ENCODE peak calls at places on chromosomes 11 and 22, in five cellular contexts. One of them, this sample, is unnamed.

GRCh38 chr22:29512031-29512430 is 32.0 kb downstream of the NEFH start:
- DNase-seq in neuronal stem cell: no peak
- DNase-seq in astrocyte: no peak
- DNase-seq in aorta: no peak
- DNase-seq in neural progenitor cell: no peak
- DNase-seq in this sample: no peak

GRCh38 chr11:115128226-115128625 is 376.0 kb downstream of the CADM1 start:
- DNase-seq in neuronal stem cell: no peak
- DNase-seq in astrocyte: no peak
- DNase-seq in aorta: no peak
- DNase-seq in neural progenitor cell: no peak
- DNase-seq in this sample: no peak

GRCh38 chr11:97683733-97684132 is 1293.9 kb downstream of the JRKL start:
- DNase-seq in neuronal stem cell: no peak
- DNase-seq in astrocyte: no peak
- DNase-seq in aorta: no peak
- DNase-seq in neural progenitor cell: peak; percentile 23
- DNase-seq in this sample: no peak

GRCh38 chr22:31346255-31346732 is at the start of gene PATZ1:
- DNase-seq in neuronal stem cell: peak; percentile 69
- DNase-seq in astrocyte: peak; percentile 54
- DNase-seq in aorta: no peak
- DNase-seq in neural progenitor cell: no peak
- DNase-seq in this sample: peak; percentile 79

GRCh38 chr11:73189315-73189714 is 28.8 kb upstream of the P2RY2 start:
- DNase-seq in neuronal stem cell: no peak
- DNase-seq in astrocyte: no peak
- DNase-seq in aorta: no peak
- DNase-seq in neural progenitor cell: no peak
- DNase-seq in this sample: no peak

GRCh38 chr11:61815790-61816735 is 740 bp downstream of the FADS1 start:
- DNase-seq in neuronal stem cell: peak; percentile 75
- DNase-seq in astrocyte: peak; percentile 59
- DNase-seq in aorta: peak; percentile 91
- DNase-seq in neural progenitor cell: peak; percentile 84
- DNase-seq in this sample: no peak

GRCh38 chr22:25334091-25334490 is 114.7 kb downstream of the CRYBB2 start:
- DNase-seq in neuronal stem cell: peak; percentile 48
- DNase-seq in astrocyte: no peak
- DNase-seq in aorta: no peak
- DNase-seq in neural progenitor cell: peak; percentile 87
- DNase-seq in this sample: no peak

GRCh38 chr11:35061516-35062440 is 77.2 kb upstream of the CD44 start:
- DNase-seq in neuronal stem cell: no peak
- DNase-seq in astrocyte: no peak
- DNase-seq in aorta: no peak
- DNase-seq in neural progenitor cell: no peak
- DNase-seq in this sample: no peak

GRCh38 chr11:6570691-6571427 is 32.6 kb downstream of the RRP8 start:
- DNase-seq in neuronal stem cell: no peak
- DNase-seq in astrocyte: no peak
- DNase-seq in aorta: peak; percentile 69
- DNase-seq in neural progenitor cell: no peak
- DNase-seq in this sample: peak; percentile 10

GRCh38 chr22:42632096-42632495 is 8.3 kb downstream of the ATP5MGL start:
- DNase-seq in neuronal stem cell: no peak
- DNase-seq in astrocyte: no peak
- DNase-seq in aorta: no peak
- DNase-seq in neural progenitor cell: peak; percentile 52
- DNase-seq in this sample: no peak

GRCh38 chr11:133841279-133842043 is 3.9 kb downstream of the SPATA19 start:
- DNase-seq in neuronal stem cell: no peak
- DNase-seq in astrocyte: no peak
- DNase-seq in aorta: no peak
- DNase-seq in neural progenitor cell: no peak
- DNase-seq in this sample: no peak

GRCh38 chr11:83364500-83365059 is 78.4 kb upstream of the CCDC90B start:
- DNase-seq in neuronal stem cell: no peak
- DNase-seq in astrocyte: no peak
- DNase-seq in aorta: no peak
- DNase-seq in neural progenitor cell: no peak
- DNase-seq in this sample: no peak

GRCh38 chr22:50686794-50687193 is 14.2 kb downstream of the SHANK3 start:
- DNase-seq in neuronal stem cell: no peak
- DNase-seq in astrocyte: no peak
- DNase-seq in aorta: no peak
- DNase-seq in neural progenitor cell: no peak
- DNase-seq in this sample: no peak

GRCh38 chr22:48112687-48113521 is 1350.5 kb downstream of the TBC1D22A start:
- DNase-seq in neuronal stem cell: no peak
- DNase-seq in astrocyte: no peak
- DNase-seq in aorta: no peak
- DNase-seq in neural progenitor cell: no peak
- DNase-seq in this sample: no peak

GRCh38 chr11:35009191-35009940 is 92.9 kb downstream of the PDHX start:
- DNase-seq in neuronal stem cell: no peak
- DNase-seq in astrocyte: peak; percentile 82
- DNase-seq in aorta: no peak
- DNase-seq in neural progenitor cell: no peak
- DNase-seq in this sample: no peak

GRCh38 chr22:32625985-32626384 is 151.4 kb downstream of the FBXO7 start:
- DNase-seq in neuronal stem cell: no peak
- DNase-seq in astrocyte: no peak
- DNase-seq in aorta: no peak
- DNase-seq in neural progenitor cell: no peak
- DNase-seq in this sample: no peak

GRCh38 chr11:26297179-26297970 is 34.6 kb upstream of the ANO3 start:
- DNase-seq in neuronal stem cell: peak; percentile 45
- DNase-seq in astrocyte: peak; percentile 81
- DNase-seq in aorta: no peak
- DNase-seq in neural progenitor cell: peak; percentile 65
- DNase-seq in this sample: peak; percentile 27

GRCh38 chr11:36075053-36075452 is 131.2 kb downstream of the LDLRAD3 start:
- DNase-seq in neuronal stem cell: no peak
- DNase-seq in astrocyte: peak; percentile 86
- DNase-seq in aorta: no peak
- DNase-seq in neural progenitor cell: no peak
- DNase-seq in this sample: no peak

GRCh38 chr11:75191330-75191717 is 40.4 kb downstream of the SLCO2B1 start:
- DNase-seq in neuronal stem cell: peak; percentile 42
- DNase-seq in astrocyte: no peak
- DNase-seq in aorta: no peak
- DNase-seq in neural progenitor cell: peak; percentile 51
- DNase-seq in this sample: no peak

GRCh38 chr11:63951779-63952536 is 13.2 kb downstream of the NAA40 start:
- DNase-seq in neuronal stem cell: no peak
- DNase-seq in astrocyte: no peak
- DNase-seq in aorta: no peak
- DNase-seq in neural progenitor cell: no peak
- DNase-seq in this sample: no peak
- H3K27ac ChIP-seq in neuronal stem cell: no peak overlapping the region
- H3K27ac ChIP-seq in astrocyte: no peak overlapping the region
- H3K27ac ChIP-seq in aorta: no peak overlapping the region
- H3K27ac ChIP-seq in neural progenitor cell: no peak overlapping the region
- H3K27ac ChIP-seq in this sample: no peak overlapping the region

GRCh38 chr11:96016978-96017502 is 93.1 kb upstream of the MTMR2 start:
- DNase-seq in neuronal stem cell: no peak
- DNase-seq in astrocyte: no peak
- DNase-seq in aorta: no peak
- DNase-seq in neural progenitor cell: no peak
- DNase-seq in this sample: no peak
- H3K27ac ChIP-seq in neuronal stem cell: no peak overlapping the region
- H3K27ac ChIP-seq in astrocyte: no peak overlapping the region
- H3K27ac ChIP-seq in aorta: no peak overlapping the region
- H3K27ac ChIP-seq in neural progenitor cell: no peak overlapping the region
- H3K27ac ChIP-seq in this sample: no peak overlapping the region

GRCh38 chr11:1457856-1458255 is 28.7 kb downstream of the MOB2 start:
- DNase-seq in neuronal stem cell: no peak
- DNase-seq in astrocyte: no peak
- DNase-seq in aorta: no peak
- DNase-seq in neural progenitor cell: no peak
- DNase-seq in this sample: no peak

GRCh38 chr11:1459219-1459575 is 27.4 kb downstream of the MOB2 start:
- DNase-seq in neuronal stem cell: no peak
- DNase-seq in astrocyte: no peak
- DNase-seq in aorta: no peak
- DNase-seq in neural progenitor cell: no peak
- DNase-seq in this sample: no peak

GRCh38 chr11:1457326-1457680 is 29.3 kb downstream of the MOB2 start:
- DNase-seq in neuronal stem cell: no peak
- DNase-seq in astrocyte: no peak
- DNase-seq in aorta: no peak
- DNase-seq in neural progenitor cell: no peak
- DNase-seq in this sample: no peak

GRCh38 chr11:1459739-1460395 is 26.7 kb downstream of the MOB2 start:
- DNase-seq in neuronal stem cell: no peak
- DNase-seq in astrocyte: no peak
- DNase-seq in aorta: no peak
- DNase-seq in neural progenitor cell: no peak
- DNase-seq in this sample: no peak

DNA sequence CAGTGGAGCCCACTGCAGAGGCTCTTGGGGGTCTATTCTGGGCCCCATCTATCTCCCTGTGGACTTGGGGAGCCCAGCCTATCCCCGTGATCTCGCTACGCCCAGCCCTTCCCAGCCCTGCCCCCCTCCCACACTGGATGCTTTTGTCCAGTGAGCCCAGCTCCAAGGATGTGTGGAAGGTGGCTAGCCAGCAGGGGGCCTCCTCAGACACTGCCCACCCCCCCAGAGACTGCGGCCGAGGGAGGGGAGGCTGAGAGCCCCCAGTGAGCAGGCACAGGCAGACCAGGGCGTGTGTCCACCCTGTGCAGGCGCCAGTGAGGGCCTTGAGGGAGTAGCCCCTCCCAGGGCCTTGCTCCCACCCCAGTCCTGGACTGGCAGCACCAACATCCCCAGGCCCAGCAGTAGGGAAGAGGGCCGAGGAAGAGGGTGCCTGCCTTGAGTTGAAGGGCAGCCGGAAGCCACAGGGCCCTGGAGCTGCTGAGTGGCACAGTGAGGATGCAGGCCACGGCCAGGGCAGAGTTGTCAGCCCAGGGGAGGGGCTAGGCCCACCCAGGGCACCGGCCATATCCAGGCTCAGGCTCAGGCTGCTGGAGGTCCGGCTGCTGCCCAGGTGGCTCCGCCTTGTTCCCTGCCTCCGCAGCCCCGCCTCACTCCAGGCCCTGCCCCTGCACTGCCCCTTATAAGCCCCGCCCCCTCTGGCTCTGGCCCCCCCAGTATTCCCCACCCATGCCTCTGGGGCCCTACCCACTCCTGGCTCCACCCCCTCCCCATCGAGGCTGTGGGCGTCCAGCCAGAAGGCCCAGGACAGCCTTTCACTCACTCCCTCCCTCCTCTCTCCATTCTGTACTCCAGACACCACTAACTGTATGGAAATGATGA is 28.0 kb downstream of the MOB2 start:
- DNase-seq in neuronal stem cell: peak; percentile 35
- DNase-seq in astrocyte: no peak
- DNase-seq in aorta: peak; percentile 90
- DNase-seq in neural progenitor cell: peak; percentile 70
- DNase-seq in this sample: no peak
- H3K27ac ChIP-seq in neuronal stem cell: peak overlapping the region; percentile 17
- H3K27ac ChIP-seq in astrocyte: no peak overlapping the region
- H3K27ac ChIP-seq in aorta: no peak overlapping the region
- H3K27ac ChIP-seq in neural progenitor cell: no peak overlapping the region
- H3K27ac ChIP-seq in this sample: peak overlapping the region; percentile 68

GRCh38 chr22:35104491-35104890 is 38.5 kb downstream of the ISX start:
- DNase-seq in neuronal stem cell: no peak
- DNase-seq in astrocyte: no peak
- DNase-seq in aorta: no peak
- DNase-seq in neural progenitor cell: no peak
- DNase-seq in this sample: no peak

GRCh38 chr22:35103756-35104155 is 37.8 kb downstream of the ISX start:
- DNase-seq in neuronal stem cell: no peak
- DNase-seq in astrocyte: no peak
- DNase-seq in aorta: no peak
- DNase-seq in neural progenitor cell: no peak
- DNase-seq in this sample: no peak

GRCh38 chr22:35098921-35099320 is 33.0 kb downstream of the ISX start:
- DNase-seq in neuronal stem cell: no peak
- DNase-seq in astrocyte: no peak
- DNase-seq in aorta: no peak
- DNase-seq in neural progenitor cell: no peak
- DNase-seq in this sample: no peak

GRCh38 chr22:35099883-35100282 is 33.9 kb downstream of the ISX start:
- DNase-seq in neuronal stem cell: no peak
- DNase-seq in astrocyte: no peak
- DNase-seq in aorta: no peak
- DNase-seq in neural progenitor cell: no peak
- DNase-seq in this sample: no peak

GRCh38 chr22:35102663-35103062 is 36.7 kb downstream of the ISX start:
- DNase-seq in neuronal stem cell: no peak
- DNase-seq in astrocyte: no peak
- DNase-seq in aorta: no peak
- DNase-seq in neural progenitor cell: peak; percentile 25
- DNase-seq in this sample: no peak
- H3K27ac ChIP-seq in neuronal stem cell: no peak overlapping the region
- H3K27ac ChIP-seq in astrocyte: no peak overlapping the region
- H3K27ac ChIP-seq in aorta: no peak overlapping the region
- H3K27ac ChIP-seq in neural progenitor cell: no peak overlapping the region
- H3K27ac ChIP-seq in this sample: no peak overlapping the region

This sample was measured in caudate nucleus.